ENCODE peak calls at places on chromosomes 1 and 21, in four cellular contexts. One of them, this sample, is unnamed.

GRCh38 chr1:208161656-208162375 is 82.4 kb downstream of the PLXNA2 start:
- DNase-seq in body of pancreas: no peak
- DNase-seq in tibial nerve: no peak
- DNase-seq in esophagus squamous epithelium: no peak
- DNase-seq in this sample: no peak

GRCh38 chr1:64194168-64195088 is 9.0 kb upstream of the UBE2U start:
- DNase-seq in body of pancreas: no peak
- DNase-seq in tibial nerve: no peak
- DNase-seq in esophagus squamous epithelium: no peak
- DNase-seq in this sample: no peak

GRCh38 chr1:238409191-238409846 is 518.6 kb upstream of the ZP4 start:
- DNase-seq in body of pancreas: no peak
- DNase-seq in tibial nerve: no peak
- DNase-seq in esophagus squamous epithelium: no peak
- DNase-seq in this sample: peak

GRCh38 chr1:230587056-230587455 is 55.2 kb upstream of the COG2 start:
- DNase-seq in body of pancreas: no peak
- DNase-seq in tibial nerve: no peak
- DNase-seq in esophagus squamous epithelium: no peak
- DNase-seq in this sample: no peak

GRCh38 chr1:21898326-21899155 is 38.6 kb downstream of the HSPG2 start:
- DNase-seq in body of pancreas: peak
- DNase-seq in tibial nerve: no peak
- DNase-seq in esophagus squamous epithelium: no peak
- DNase-seq in this sample: no peak

GRCh38 chr1:172537827-172538391 is 5.0 kb downstream of the SUCO start:
- DNase-seq in body of pancreas: no peak
- DNase-seq in tibial nerve: no peak
- DNase-seq in esophagus squamous epithelium: no peak
- DNase-seq in this sample: no peak

GRCh38 chr1:96674909-96675308 is 46.7 kb upstream of the PTBP2 start:
- DNase-seq in body of pancreas: no peak
- DNase-seq in tibial nerve: no peak
- DNase-seq in esophagus squamous epithelium: no peak
- DNase-seq in this sample: no peak

GRCh38 chr1:156691665-156692408 is 13.5 kb downstream of the CRABP2 start:
- DNase-seq in body of pancreas: no peak
- DNase-seq in tibial nerve: no peak
- DNase-seq in esophagus squamous epithelium: no peak
- DNase-seq in this sample: no peak

GRCh38 chr1:67214420-67215174 is 48.3 kb downstream of the IL23R start:
- DNase-seq in body of pancreas: peak
- DNase-seq in tibial nerve: no peak
- DNase-seq in esophagus squamous epithelium: no peak
- DNase-seq in this sample: no peak

GRCh38 chr1:44049839-44050238 is 18.6 kb upstream of the SLC6A9 start:
- DNase-seq in body of pancreas: no peak
- DNase-seq in tibial nerve: no peak
- DNase-seq in esophagus squamous epithelium: no peak
- DNase-seq in this sample: peak

GRCh38 chr1:187074445-187075045 is 245.8 kb downstream of the PLA2G4A start:
- DNase-seq in body of pancreas: no peak
- DNase-seq in tibial nerve: no peak
- DNase-seq in esophagus squamous epithelium: no peak
- DNase-seq in this sample: no peak

GRCh38 chr1:207259391-207259790 is 62.1 kb upstream of the CD55 start:
- DNase-seq in body of pancreas: peak
- DNase-seq in tibial nerve: no peak
- DNase-seq in esophagus squamous epithelium: no peak
- DNase-seq in this sample: no peak

GRCh38 chr1:39127513-39127912 is 77.0 kb upstream of the MACF1 start:
- DNase-seq in body of pancreas: no peak
- DNase-seq in tibial nerve: no peak
- DNase-seq in esophagus squamous epithelium: no peak
- DNase-seq in this sample: no peak

GRCh38 chr1:44811714-44812151 is 3.4 kb downstream of the BTBD19 start:
- DNase-seq in body of pancreas: peak
- DNase-seq in tibial nerve: no peak
- DNase-seq in esophagus squamous epithelium: no peak
- DNase-seq in this sample: no peak

GRCh38 chr21:28104346-28104745 is 888.3 kb downstream of the LTN1 start:
- DNase-seq in body of pancreas: no peak
- DNase-seq in tibial nerve: no peak
- DNase-seq in esophagus squamous epithelium: no peak
- DNase-seq in this sample: no peak

GRCh38 chr1:17079140-17079868 is 25.5 kb upstream of the SDHB start:
- DNase-seq in body of pancreas: no peak
- DNase-seq in tibial nerve: no peak
- DNase-seq in esophagus squamous epithelium: no peak
- DNase-seq in this sample: no peak

GRCh38 chr1:203280061-203280460 is 25.3 kb upstream of the BTG2 start:
- DNase-seq in body of pancreas: no peak
- DNase-seq in tibial nerve: no peak
- DNase-seq in esophagus squamous epithelium: no peak
- DNase-seq in this sample: no peak

GRCh38 chr1:178196631-178197030 is 102.7 kb downstream of the RASAL2 start:
- DNase-seq in body of pancreas: no peak
- DNase-seq in tibial nerve: no peak
- DNase-seq in esophagus squamous epithelium: no peak
- DNase-seq in this sample: no peak

GRCh38 chr1:63868220-63868897 is 94.5 kb downstream of the ROR1 start:
- DNase-seq in body of pancreas: no peak
- DNase-seq in tibial nerve: no peak
- DNase-seq in esophagus squamous epithelium: no peak
- DNase-seq in this sample: peak

GRCh38 chr1:46513536-46513935 is 23.9 kb downstream of the DMBX1 start:
- DNase-seq in body of pancreas: no peak
- DNase-seq in tibial nerve: no peak
- DNase-seq in esophagus squamous epithelium: no peak
- DNase-seq in this sample: no peak

GRCh38 chr1:3670823-3671251 is 18.5 kb downstream of the TP73 start:
- DNase-seq in body of pancreas: no peak
- DNase-seq in tibial nerve: no peak
- DNase-seq in esophagus squamous epithelium: no peak
- DNase-seq in this sample: no peak

GRCh38 chr1:63486679-63487078 is 36.3 kb downstream of the ITGB3BP start:
- DNase-seq in body of pancreas: no peak
- DNase-seq in tibial nerve: no peak
- DNase-seq in esophagus squamous epithelium: no peak
- DNase-seq in this sample: no peak

GRCh38 chr1:100353073-100353801 is 931 bp downstream of the CDC14A start:
- DNase-seq in body of pancreas: peak
- DNase-seq in tibial nerve: no peak
- DNase-seq in esophagus squamous epithelium: peak
- DNase-seq in this sample: no peak

GRCh38 chr1:86928819-86929218 is 14.4 kb downstream of the HS2ST1 start:
- DNase-seq in body of pancreas: no peak
- DNase-seq in tibial nerve: no peak
- DNase-seq in esophagus squamous epithelium: no peak
- DNase-seq in this sample: no peak

GRCh38 chr1:117985973-117986372 is 56.4 kb downstream of the WDR3 start:
- DNase-seq in body of pancreas: no peak
- DNase-seq in tibial nerve: no peak
- DNase-seq in esophagus squamous epithelium: no peak
- DNase-seq in this sample: no peak

GRCh38 chr1:145845514-145846161 is at the start of gene NUDT17:
- DNase-seq in body of pancreas: peak
- DNase-seq in tibial nerve: peak
- DNase-seq in esophagus squamous epithelium: peak
- DNase-seq in this sample: peak

GRCh38 chr21:44449473-44450363 is 5.6 kb upstream of the LRRC3 start:
- DNase-seq in body of pancreas: no peak
- DNase-seq in tibial nerve: no peak
- DNase-seq in esophagus squamous epithelium: no peak
- DNase-seq in this sample: no peak

GRCh38 chr1:247212012-247212411 is 40.2 kb upstream of the ZNF124 start:
- DNase-seq in body of pancreas: no peak
- DNase-seq in tibial nerve: no peak
- DNase-seq in esophagus squamous epithelium: no peak
- DNase-seq in this sample: no peak

GRCh38 chr1:64928325-64928724 is 38.0 kb downstream of the JAK1 start:
- DNase-seq in body of pancreas: no peak
- DNase-seq in tibial nerve: no peak
- DNase-seq in esophagus squamous epithelium: no peak
- DNase-seq in this sample: no peak

GRCh38 chr21:25457946-25458345 is 149.3 kb downstream of the MRPL39 start:
- DNase-seq in body of pancreas: no peak
- DNase-seq in tibial nerve: no peak
- DNase-seq in esophagus squamous epithelium: no peak
- DNase-seq in this sample: no peak

GRCh38 chr1:46539968-46540367 is 11.5 kb downstream of the KNCN start:
- DNase-seq in body of pancreas: no peak
- DNase-seq in tibial nerve: no peak
- DNase-seq in esophagus squamous epithelium: no peak
- DNase-seq in this sample: peak

GRCh38 chr1:232123775-232124659 is 497.4 kb downstream of the DISC1 start:
- DNase-seq in body of pancreas: no peak
- DNase-seq in tibial nerve: no peak
- DNase-seq in esophagus squamous epithelium: no peak
- DNase-seq in this sample: no peak

GRCh38 chr1:3708696-3709246 is 43.5 kb upstream of the CCDC27 start:
- DNase-seq in body of pancreas: peak
- DNase-seq in tibial nerve: no peak
- DNase-seq in esophagus squamous epithelium: no peak
- DNase-seq in this sample: no peak

GRCh38 chr1:165365344-165365743 is 8.8 kb upstream of the LMX1A start:
- DNase-seq in body of pancreas: no peak
- DNase-seq in tibial nerve: no peak
- DNase-seq in esophagus squamous epithelium: no peak
- DNase-seq in this sample: no peak

GRCh38 chr1:206766251-206766856 is 4.2 kb upstream of the IL19 start:
- DNase-seq in body of pancreas: peak
- DNase-seq in tibial nerve: no peak
- DNase-seq in esophagus squamous epithelium: no peak
- DNase-seq in this sample: peak

GRCh38 chr1:245946905-245947304 is 560.2 kb downstream of the SMYD3 start:
- DNase-seq in body of pancreas: no peak
- DNase-seq in tibial nerve: no peak
- DNase-seq in esophagus squamous epithelium: no peak
- DNase-seq in this sample: no peak

GRCh38 chr21:35232545-35233176 is 183.6 kb upstream of the RUNX1 start:
- DNase-seq in body of pancreas: peak
- DNase-seq in tibial nerve: no peak
- DNase-seq in esophagus squamous epithelium: no peak
- DNase-seq in this sample: peak

GRCh38 chr1:183070923-183071618 is 47.9 kb downstream of the LAMC1 start:
- DNase-seq in body of pancreas: no peak
- DNase-seq in tibial nerve: no peak
- DNase-seq in esophagus squamous epithelium: no peak
- DNase-seq in this sample: peak

GRCh38 chr1:234277161-234277868 is 95.9 kb upstream of the COA6 start:
- DNase-seq in body of pancreas: no peak
- DNase-seq in tibial nerve: no peak
- DNase-seq in esophagus squamous epithelium: no peak
- DNase-seq in this sample: no peak

GRCh38 chr1:234279021-234279420 is 94.2 kb upstream of the COA6 start:
- DNase-seq in body of pancreas: no peak
- DNase-seq in tibial nerve: no peak
- DNase-seq in esophagus squamous epithelium: no peak
- DNase-seq in this sample: no peak

GRCh38 chr1:234280500-234280899 is 92.8 kb upstream of the COA6 start:
- DNase-seq in body of pancreas: no peak
- DNase-seq in tibial nerve: no peak
- DNase-seq in esophagus squamous epithelium: no peak
- DNase-seq in this sample: no peak

GRCh38 chr1:234286206-234286605 is 87.0 kb upstream of the COA6 start:
- DNase-seq in body of pancreas: no peak
- DNase-seq in tibial nerve: no peak
- DNase-seq in esophagus squamous epithelium: no peak
- DNase-seq in this sample: no peak

GRCh38 chr1:234281826-234282489 is 91.3 kb upstream of the COA6 start:
- DNase-seq in body of pancreas: no peak
- DNase-seq in tibial nerve: no peak
- DNase-seq in esophagus squamous epithelium: no peak
- DNase-seq in this sample: no peak
- TF ChIP-seq POLR2A in body of pancreas: no peak
- TF ChIP-seq POLR2A in tibial nerve: no peak
- TF ChIP-seq POLR2A in esophagus squamous epithelium: no peak
- TF ChIP-seq POLR2A in this sample: no peak

GRCh38 chr1:37474051-37474696 is at the start of gene ZC3H12A:
- DNase-seq in body of pancreas: peak
- DNase-seq in tibial nerve: peak
- DNase-seq in esophagus squamous epithelium: peak
- DNase-seq in this sample: peak
- TF ChIP-seq POLR2A in body of pancreas: peak
- TF ChIP-seq POLR2A in tibial nerve: peak
- TF ChIP-seq POLR2A in esophagus squamous epithelium: peak
- TF ChIP-seq POLR2A in this sample: peak

GRCh38 chr1:26351591-26352337 is 2.2 kb downstream of the CRYBG2 start:
- DNase-seq in body of pancreas: no peak
- DNase-seq in tibial nerve: no peak
- DNase-seq in esophagus squamous epithelium: no peak
- DNase-seq in this sample: peak
- TF ChIP-seq POLR2A in body of pancreas: no peak
- TF ChIP-seq POLR2A in tibial nerve: no peak
- TF ChIP-seq POLR2A in esophagus squamous epithelium: peak
- TF ChIP-seq POLR2A in this sample: no peak

DNA sequence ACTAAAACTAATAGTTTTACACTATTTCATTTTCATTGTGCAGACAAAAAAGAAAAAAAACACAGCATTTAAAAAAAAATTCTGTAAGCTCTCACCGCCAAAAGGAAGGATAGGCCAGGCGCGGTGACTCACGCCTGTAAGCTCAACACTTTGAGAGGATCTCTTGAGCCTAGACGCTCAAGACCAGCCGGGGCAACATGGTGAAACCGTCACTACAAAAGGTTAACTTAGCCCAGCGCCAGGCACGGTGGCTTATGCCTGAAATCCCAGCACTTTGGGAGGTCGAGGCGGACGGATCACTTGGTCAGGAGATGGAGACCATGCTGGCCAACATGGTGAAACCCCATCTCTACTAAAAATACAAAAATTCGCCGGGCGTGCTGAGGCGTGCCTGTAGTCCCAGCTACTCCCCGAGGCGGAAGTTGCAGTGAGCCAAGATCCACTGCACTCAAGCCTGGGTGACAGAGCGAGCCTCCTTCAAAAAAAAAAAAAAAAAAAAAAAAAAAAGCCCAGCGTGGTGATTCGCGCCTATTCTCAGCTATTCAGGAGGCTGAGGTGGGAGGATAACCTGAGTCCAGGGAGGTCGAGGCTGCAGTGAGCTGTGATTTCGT is 14.3 kb upstream of the SPEN start:
- DNase-seq in body of pancreas: peak
- DNase-seq in tibial nerve: no peak
- DNase-seq in esophagus squamous epithelium: no peak
- DNase-seq in this sample: no peak
- TF ChIP-seq POLR2A in body of pancreas: no peak
- TF ChIP-seq POLR2A in tibial nerve: no peak
- TF ChIP-seq POLR2A in esophagus squamous epithelium: no peak
- TF ChIP-seq POLR2A in this sample: peak

This sample was measured in H54.